ENCODE peak calls at places on chromosomes 5 and 9, in ten cellular contexts. I is heart right ventricle; E is activated naive CD4-positive, alpha-beta T cell; A is HFF-Myc; K is CD8-positive, alpha-beta T cell; Z is G401; J is DMS79; T is astrocyte of the spinal cord; H is Calu3; R is stimulated activated CD8-positive, alpha-beta memory T cell treated with anti-CD3 and anti-CD28 coated beads, Interleukin-15, amount 100 ng/mL, for 1 hour. Q is an unnamed sample.

GRCh38 chr5:10932426-10932825 is 171.4 kb upstream of the DAP start:
- DNase-seq in I (no peak), E (no peak), A (no peak), K (no peak), Z (no peak), J (no peak), T (peak; percentile 13), H (no peak), R (no peak), Q (no peak)

GRCh38 chr5:140383300-140383699 is 18.3 kb upstream of the ANKHD1 start:
- DNase-seq in I (no peak), E (no peak), A (no peak), K (no peak), Z (no peak), J (no peak), T (no peak), H (no peak), R (no peak), Q (no peak)

GRCh38 chr9:118446962-118447490 is 742.8 kb downstream of the TLR4 start:
- DNase-seq in I (no peak), E (no peak), A (no peak), K (no peak), Z (peak; percentile 68), J (no peak), T (no peak), H (no peak), R (no peak), Q (no peak)

GRCh38 chr9:106600955-106601354 is 262.0 kb upstream of the ZNF462 start:
- DNase-seq in I (no peak), E (no peak), A (no peak), K (no peak), Z (no peak), J (no peak), T (no peak), H (no peak), R (no peak), Q (no peak)

GRCh38 chr5:94254214-94254613 is 364.2 kb downstream of the KIAA0825 start:
- DNase-seq in I (no peak), E (no peak), A (no peak), K (no peak), Z (no peak), J (no peak), T (no peak), H (no peak), R (no peak), Q (no peak)

GRCh38 chr5:178527458-178528307 is 62.5 kb downstream of the COL23A1 start:
- DNase-seq in I (peak; percentile 67), E (no peak), A (no peak), K (no peak), Z (peak; percentile 93), J (no peak), T (peak; percentile 12), H (no peak), R (no peak), Q (no peak)

GRCh38 chr5:78819166-78819565 is 165.9 kb downstream of the ARSB start:
- DNase-seq in I (no peak), E (no peak), A (no peak), K (no peak), Z (no peak), J (no peak), T (no peak), H (no peak), R (no peak), Q (no peak)

GRCh38 chr9:108235599-108235998 is 620.2 kb downstream of the ACTL7B start:
- DNase-seq in I (no peak), E (no peak), A (no peak), K (no peak), Z (no peak), J (no peak), T (no peak), H (no peak), R (no peak), Q (no peak)

GRCh38 chr5:67494186-67494842 is 297.7 kb upstream of the CD180 start:
- DNase-seq in I (no peak), E (no peak), A (no peak), K (no peak), Z (no peak), J (peak; percentile 26), T (no peak), H (no peak), R (no peak), Q (no peak)

GRCh38 chr9:126317513-126317912 is 9.1 kb upstream of the MVB12B start:
- DNase-seq in I (no peak), E (peak; percentile 6), A (no peak), K (peak; percentile 34), Z (no peak), J (no peak), T (no peak), H (peak; percentile 34), R (peak; percentile 30), Q (no peak)

GRCh38 chr9:133539434-133539833 is 4.9 kb downstream of the ADAMTSL2 start:
- DNase-seq in I (peak; percentile 78), E (no peak), A (no peak), K (no peak), Z (no peak), J (no peak), T (no peak), H (no peak), R (no peak), Q (no peak)

GRCh38 chr9:135567311-135567710 is 5.8 kb downstream of the PAEP start:
- DNase-seq in I (no peak), E (no peak), A (no peak), K (no peak), Z (no peak), J (peak; percentile 55), T (no peak), H (no peak), R (no peak), Q (no peak)

GRCh38 chr9:136578915-136579637 is 33.2 kb upstream of the NOTCH1 start:
- DNase-seq in I (peak; percentile 59), E (no peak), A (no peak), K (no peak), Z (peak; percentile 43), J (no peak), T (no peak), H (peak; percentile 26), R (no peak), Q (no peak)

GRCh38 chr5:112417931-112418358 is 1.1 kb downstream of the EPB41L4A start:
- DNase-seq in I (peak; percentile 61), E (no peak), A (no peak), K (no peak), Z (no peak), J (peak; percentile 42), T (peak; percentile 20), H (peak; percentile 43), R (no peak), Q (no peak)

GRCh38 chr9:104263942-104264341 is 169.8 kb downstream of the SMC2 start:
- DNase-seq in I (no peak), E (no peak), A (no peak), K (no peak), Z (no peak), J (no peak), T (no peak), H (no peak), R (no peak), Q (peak; percentile 58)

GRCh38 chr9:37550781-37551180 is 25.4 kb downstream of the FBXO10 start:
- DNase-seq in I (no peak), E (no peak), A (no peak), K (no peak), Z (no peak), J (no peak), T (peak; percentile 47), H (no peak), R (no peak), Q (no peak)